ENCODE peak calls at places on chromosomes 12 and 14, in six cellular contexts. N is lower lobe of right lung, U is cardiac muscle cell, C is heart left ventricle, P is stomach, K is spleen. V is an unnamed sample.

GRCh38 chr12:9405861-9406563 is 197.8 kb upstream of the PZP start:
- DNase-seq in N (no peak), U (no peak), C (no peak), P (no peak), K (no peak), V (no peak)

GRCh38 chr12:100473716-100474150 is at the start of gene NR1H4:
- DNase-seq in N (no peak), U (peak; percentile 89), C (no peak), P (no peak), K (no peak), V (peak; percentile 74)

GRCh38 chr12:113862570-113863454 is 103.3 kb downstream of the RBM19 start:
- DNase-seq in N (no peak), U (peak; percentile 88), C (no peak), P (no peak), K (no peak), V (no peak)

GRCh38 chr12:2341051-2341751 is 288.4 kb downstream of the CACNA1C start:
- DNase-seq in N (no peak), U (no peak), C (no peak), P (no peak), K (no peak), V (no peak)

GRCh38 chr14:50083467-50084337 is 32.7 kb downstream of the VCPKMT start:
- DNase-seq in N (no peak), U (no peak), C (no peak), P (no peak), K (peak; percentile 81), V (no peak)

GRCh38 chr12:108532061-108532848 is 17.2 kb downstream of the FICD start:
- DNase-seq in N (no peak), U (no peak), C (no peak), P (no peak), K (no peak), V (no peak)

GRCh38 chr14:53792909-53793308 is 163.7 kb downstream of the BMP4 start:
- DNase-seq in N (no peak), U (no peak), C (no peak), P (no peak), K (no peak), V (no peak)

GRCh38 chr12:19750116-19750644 is 310.9 kb downstream of the AEBP2 start:
- DNase-seq in N (no peak), U (peak; percentile 75), C (no peak), P (no peak), K (no peak), V (no peak)

GRCh38 chr14:25056688-25057078 is 6.7 kb upstream of the STXBP6 start:
- DNase-seq in N (no peak), U (no peak), C (no peak), P (no peak), K (no peak), V (no peak)

GRCh38 chr12:63319386-63319785 is 168.4 kb upstream of the AVPR1A start:
- DNase-seq in N (no peak), U (no peak), C (no peak), P (no peak), K (no peak), V (no peak)

GRCh38 chr12:64407342-64408223 is 3.4 kb downstream of the XPOT start:
- DNase-seq in N (no peak), U (no peak), C (no peak), P (no peak), K (no peak), V (no peak)

GRCh38 chr12:30691122-30691879 is 4.4 kb downstream of the IPO8 start:
- DNase-seq in N (no peak), U (peak; percentile 77), C (peak; percentile 46), P (no peak), K (no peak), V (peak; percentile 50)

GRCh38 chr12:28603801-28604200 is 413.5 kb downstream of the CCDC91 start:
- DNase-seq in N (no peak), U (no peak), C (no peak), P (no peak), K (no peak), V (no peak)

GRCh38 chr14:20662968-20663731 is 21.2 kb upstream of the RNASE4 start:
- DNase-seq in N (peak; percentile 78), U (peak; percentile 60), C (peak; percentile 46), P (peak; percentile 79), K (peak; percentile 90), V (peak; percentile 78)

GRCh38 chr14:92789457-92790089 is 4.5 kb upstream of the GOLGA5 start:
- DNase-seq in N (no peak), U (no peak), C (no peak), P (no peak), K (no peak), V (no peak)

GRCh38 chr14:104818714-104819161 is 17.8 kb downstream of the ZBTB42 start:
- DNase-seq in N (no peak), U (no peak), C (no peak), P (peak; percentile 20), K (no peak), V (no peak)

GRCh38 chr14:86712727-86713126 is 1182.8 kb downstream of the FLRT2 start:
- DNase-seq in N (no peak), U (no peak), C (no peak), P (no peak), K (no peak), V (no peak)

GRCh38 chr12:6752181-6752930 is 585 bp downstream of the MLF2 start:
- DNase-seq in N (no peak), U (peak; percentile 58), C (peak; percentile 73), P (no peak), K (no peak), V (peak; percentile 61)

GRCh38 chr12:3004655-3005565 is 45.7 kb downstream of the TEAD4 start:
- DNase-seq in N (no peak), U (no peak), C (no peak), P (no peak), K (no peak), V (no peak)

GRCh38 chr14:61296151-61296550 is 15.0 kb upstream of the TMEM30B start:
- DNase-seq in N (no peak), U (no peak), C (no peak), P (no peak), K (no peak), V (no peak)

GRCh38 chr14:65403231-65403630 is 9.3 kb upstream of the FUT8 start:
- DNase-seq in N (no peak), U (peak; percentile 59), C (no peak), P (no peak), K (no peak), V (no peak)

GRCh38 chr14:75648066-75648838 is 12.4 kb downstream of the ERG28 start:
- DNase-seq in N (peak; percentile 70), U (peak; percentile 92), C (peak; percentile 65), P (peak; percentile 75), K (no peak), V (no peak)

GRCh38 chr14:63130531-63130930 is 73.7 kb upstream of the RHOJ start:
- DNase-seq in N (no peak), U (no peak), C (no peak), P (no peak), K (no peak), V (no peak)

GRCh38 chr12:118617922-118618450 is 241.6 kb downstream of the SUDS3 start:
- DNase-seq in N (no peak), U (no peak), C (no peak), P (no peak), K (no peak), V (no peak)

GRCh38 chr12:116236148-116236731 is 41.3 kb downstream of the MED13L start:
- DNase-seq in N (no peak), U (peak; percentile 68), C (peak; percentile 46), P (peak; percentile 54), K (no peak), V (no peak)

GRCh38 chr12:71694099-71694820 is 8.4 kb downstream of the TMEM19 start:
- DNase-seq in N (no peak), U (no peak), C (no peak), P (no peak), K (no peak), V (no peak)

GRCh38 chr12:123839826-123840225 is 77.7 kb downstream of the DNAH10 start:
- DNase-seq in N (no peak), U (no peak), C (no peak), P (no peak), K (no peak), V (no peak)

GRCh38 chr12:123843912-123844748 is 82.0 kb downstream of the DNAH10 start:
- DNase-seq in N (no peak), U (no peak), C (no peak), P (no peak), K (no peak), V (no peak)

GRCh38 chr12:123846340-123846739 is 84.2 kb downstream of the DNAH10 start:
- DNase-seq in N (no peak), U (no peak), C (no peak), P (no peak), K (no peak), V (no peak)

GRCh38 chr12:123845881-123846280 is 83.8 kb downstream of the DNAH10 start:
- DNase-seq in N (no peak), U (no peak), C (no peak), P (no peak), K (no peak), V (no peak)

DNA sequence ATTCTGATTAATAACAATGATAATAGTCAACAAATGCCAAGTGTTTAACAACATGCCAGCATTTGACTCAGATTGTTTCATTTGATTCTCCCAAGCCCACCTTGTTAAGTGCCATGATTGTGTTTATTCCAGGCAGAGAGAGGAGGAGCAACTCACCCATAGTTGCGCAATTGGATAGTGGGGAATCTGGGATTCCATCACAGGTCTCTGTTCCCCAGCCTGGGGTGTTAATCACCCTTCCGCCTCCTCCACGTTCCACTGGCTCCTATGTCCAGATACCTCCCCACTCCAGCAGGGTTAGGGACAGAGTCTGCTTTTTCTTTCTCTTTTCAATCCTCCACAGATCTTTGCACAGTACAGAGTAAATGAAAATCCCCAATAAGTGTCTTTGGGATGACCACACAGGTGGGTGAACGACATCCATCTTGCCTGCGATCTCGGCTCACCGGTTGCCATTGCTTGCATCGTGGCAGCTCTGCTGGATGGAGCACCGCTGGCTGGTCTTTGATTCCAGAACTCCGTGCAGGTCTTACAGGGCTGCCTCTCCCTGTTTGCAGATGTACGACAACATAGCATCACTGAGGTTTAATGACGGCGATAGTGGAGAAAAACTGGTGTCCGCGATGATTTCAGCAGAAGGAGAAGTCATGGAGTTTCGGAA is 78.8 kb downstream of the DNAH10 start:
- DNase-seq in N (no peak), U (peak; percentile 18), C (no peak), P (no peak), K (no peak), V (no peak)
- H3K27ac ChIP-seq in N (no peak overlapping the region), U (no peak overlapping the region), C (no peak overlapping the region), P (no peak overlapping the region), K (no peak overlapping the region), V (no peak overlapping the region)

GRCh38 chr12:133063556-133063955 is 17.2 kb upstream of the ZNF140 start:
- DNase-seq in N (no peak), U (no peak), C (no peak), P (no peak), K (no peak), V (no peak)
- H3K9me3 ChIP-seq in N (peaks cover 99% of the 10 kb centered on the region), U (peaks cover 36% of the 10 kb centered on the region), C (peaks cover 97% of the 10 kb centered on the region), P (peaks cover 100% of the 10 kb centered on the region), K (peaks cover 100% of the 10 kb centered on the region), V (no peaks in the 10 kb centered on the region)

DNA sequence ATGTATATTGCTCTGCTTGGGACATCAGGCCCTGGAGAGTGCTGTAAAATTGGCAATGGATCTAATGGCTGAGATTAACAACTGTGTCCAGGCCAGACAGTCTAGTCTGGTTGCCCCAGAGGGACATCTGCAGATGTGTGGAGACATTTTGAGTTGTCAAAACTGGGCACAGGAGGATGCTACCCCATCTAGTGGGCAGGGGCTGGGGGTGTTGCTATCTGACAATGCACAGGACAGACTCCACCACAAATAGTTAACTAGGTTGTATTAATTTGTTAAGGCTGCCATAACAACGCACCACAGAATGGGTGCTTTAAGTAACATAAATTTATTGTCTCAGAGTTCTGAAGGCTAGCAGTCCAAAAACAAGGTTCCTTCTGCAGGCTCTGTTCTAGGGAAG is 302.5 kb upstream of the AMIGO2 start:
- DNase-seq in N (no peak), U (no peak), C (no peak), P (no peak), K (no peak), V (no peak)
- TF ChIP-seq CTCF in N (no peak), U (no peak), C (no peak), P (no peak), K (no peak), V (no peak)

GRCh38 chr12:109559200-109559505 is 14.2 kb downstream of the MMAB start:
- DNase-seq in N (no peak), U (no peak), C (no peak), P (no peak), K (no peak), V (no peak)
- H3K27ac ChIP-seq in N (no peak overlapping the region), U (no peak overlapping the region), C (no peak overlapping the region), P (no peak overlapping the region), K (no peak overlapping the region), V (peak overlapping the region; percentile 40)